ENCODE peak calls at places on chromosomes 13 and 19, in five cellular contexts. D is stimulated activated CD4-positive, alpha-beta T cell treated with anti-CD3 and anti-CD28 coated beads, Interleukin-2, amount 100 ng/mL, for 48 hours; N is left cardiac atrium; S is nucleus accumbens; X is activated T-cell treated with anti-CD3 and anti-CD28 coated beads for 24 hours. B is an unnamed sample.

GRCh38 chr19:5006201-5006600 is 37.3 kb downstream of the KDM4B start:
- DNase-seq in D (no peak), N (no peak), S (no peak), X (no peak), B (no peak)

GRCh38 chr13:113930711-113931637 is 42.9 kb downstream of the C13orf46 start:
- DNase-seq in D (peak; percentile 19), N (no peak), S (no peak), X (peak; percentile 21), B (no peak)

GRCh38 chr19:39237200-39238184 is 7.3 kb downstream of the IFNL3 start:
- DNase-seq in D (peak; percentile 39), N (no peak), S (no peak), X (peak; percentile 27), B (peak; percentile 53)

GRCh38 chr13:47175172-47175806 is 278.4 kb upstream of the HTR2A start:
- DNase-seq in D (no peak), N (no peak), S (no peak), X (no peak), B (no peak)

GRCh38 chr13:66362485-66362884 is 867.7 kb downstream of the PCDH9 start:
- DNase-seq in D (no peak), N (no peak), S (no peak), X (no peak), B (no peak)

GRCh38 chr19:49677901-49678674 is 1.0 kb downstream of the PRMT1 start:
- DNase-seq in D (peak; percentile 73), N (peak; percentile 73), S (peak; percentile 75), X (peak; percentile 72), B (no peak)

GRCh38 chr13:27915301-27916207 is 4.2 kb upstream of the PDX1 start:
- DNase-seq in D (no peak), N (no peak), S (no peak), X (no peak), B (no peak)

GRCh38 chr13:49298903-49299605 is 51.3 kb downstream of the CDADC1 start:
- DNase-seq in D (no peak), N (no peak), S (no peak), X (no peak), B (no peak)

GRCh38 chr13:113348591-113348990 is 15.3 kb downstream of the GRTP1 start:
- DNase-seq in D (no peak), N (no peak), S (no peak), X (no peak), B (no peak)

GRCh38 chr19:41861098-41861768 is 1.2 kb downstream of the RPS19 start:
- DNase-seq in D (no peak), N (no peak), S (no peak), X (no peak), B (no peak)

GRCh38 chr19:46746281-46746965 is at the start of gene STRN4:
- DNase-seq in D (peak; percentile 26), N (peak; percentile 58), S (peak; percentile 70), X (peak; percentile 46), B (peak; percentile 92)

GRCh38 chr19:50148528-50148927 is 14.6 kb downstream of the IZUMO2 start:
- DNase-seq in D (no peak), N (no peak), S (no peak), X (no peak), B (no peak)

GRCh38 chr19:49831592-49831991 is 13.5 kb downstream of the MED25 start:
- DNase-seq in D (no peak), N (no peak), S (no peak), X (no peak), B (no peak)

B was measured in GM12891.